ENCODE peak calls at places on chromosomes 1 and 21, in six cellular contexts. U is hepatocyte, Z is neural crest cell, V is HCT116, Y is neural progenitor cell, E is HFF-Myc. O is an unnamed sample.

GRCh38 chr1:206469933-206470691 is at the start of gene IKBKE:
- DNase-seq in U (peak), Z (no peak), V (peak), Y (peak), E (no peak), O (no peak)

GRCh38 chr1:22494144-22494543 is 42.5 kb downstream of the ZBTB40 start:
- DNase-seq in U (no peak), Z (no peak), V (no peak), Y (no peak), E (no peak), O (no peak)

GRCh38 chr1:114086601-114087368 is 66.9 kb downstream of the SYT6 start:
- DNase-seq in U (no peak), Z (no peak), V (no peak), Y (no peak), E (no peak), O (no peak)

GRCh38 chr1:196546272-196547245 is 61.7 kb downstream of the KCNT2 start:
- DNase-seq in U (no peak), Z (no peak), V (no peak), Y (no peak), E (no peak), O (no peak)

GRCh38 chr1:20324704-20325406 is 34.2 kb downstream of the VWA5B1 start:
- DNase-seq in U (no peak), Z (no peak), V (no peak), Y (no peak), E (no peak), O (no peak)

GRCh38 chr1:39657402-39657801 is 14.5 kb downstream of the NT5C1A start:
- DNase-seq in U (no peak), Z (no peak), V (no peak), Y (no peak), E (no peak), O (no peak)

GRCh38 chr1:82486969-82487368 is 686.2 kb downstream of the ADGRL2 start:
- DNase-seq in U (no peak), Z (no peak), V (no peak), Y (no peak), E (no peak), O (no peak)

GRCh38 chr1:54377040-54377691 is 29.0 kb downstream of the SSBP3 start:
- DNase-seq in U (no peak), Z (no peak), V (no peak), Y (no peak), E (peak), O (no peak)

GRCh38 chr1:117842408-117843170 is 86.8 kb downstream of the GDAP2 start:
- DNase-seq in U (no peak), Z (no peak), V (peak), Y (no peak), E (no peak), O (no peak)

GRCh38 chr1:89896105-89896942 is 75.5 kb downstream of the LRRC8D start:
- DNase-seq in U (no peak), Z (no peak), V (no peak), Y (no peak), E (no peak), O (no peak)

GRCh38 chr1:22826630-22827580 is 116.3 kb downstream of the EPHB2 start:
- DNase-seq in U (peak), Z (no peak), V (no peak), Y (no peak), E (no peak), O (peak)

GRCh38 chr1:204465469-204466415 is 28.9 kb downstream of the PIK3C2B start:
- DNase-seq in U (no peak), Z (no peak), V (no peak), Y (no peak), E (no peak), O (no peak)

GRCh38 chr1:79373481-79374132 is 367.1 kb upstream of the ADGRL4 start:
- DNase-seq in U (no peak), Z (no peak), V (no peak), Y (no peak), E (no peak), O (no peak)

GRCh38 chr1:34156739-34157138 is 8.3 kb downstream of the CSMD2 start:
- DNase-seq in U (no peak), Z (no peak), V (no peak), Y (no peak), E (no peak), O (no peak)

GRCh38 chr1:173560300-173560699 is 42.6 kb downstream of the SLC9C2 start:
- DNase-seq in U (no peak), Z (no peak), V (no peak), Y (no peak), E (no peak), O (no peak)

GRCh38 chr1:173568483-173568882 is 34.4 kb downstream of the SLC9C2 start:
- DNase-seq in U (no peak), Z (no peak), V (no peak), Y (no peak), E (no peak), O (no peak)

GRCh38 chr1:173561263-173561662 is 41.6 kb downstream of the SLC9C2 start:
- DNase-seq in U (no peak), Z (no peak), V (no peak), Y (no peak), E (no peak), O (no peak)

DNA sequence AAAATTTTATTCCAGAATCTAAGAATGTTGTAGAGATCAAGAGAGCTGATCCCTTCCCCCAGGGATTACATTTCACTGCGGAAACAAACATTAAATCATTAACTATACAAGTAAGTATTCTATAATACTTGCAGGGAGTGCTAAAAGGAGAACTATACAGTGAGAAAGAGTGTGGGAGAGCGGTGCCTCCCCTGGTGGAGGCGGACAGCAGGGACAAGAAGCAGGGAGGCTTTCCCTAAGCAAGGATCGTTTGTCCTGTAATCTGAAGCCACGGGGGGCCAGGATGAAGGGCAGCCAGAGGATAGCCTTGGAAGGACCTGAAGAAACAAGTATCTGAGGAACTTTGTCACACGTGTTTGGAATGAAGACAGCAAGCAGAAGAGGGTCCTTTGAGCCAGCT is 40.1 kb downstream of the SLC9C2 start:
- DNase-seq in U (no peak), Z (peak), V (no peak), Y (peak), E (no peak), O (no peak)
- TF ChIP-seq CTCF in U (no peak), Z (peak), V (no peak), Y (peak), E (no peak), O (peak)

GRCh38 chr1:151909167-151910149 is at the start of gene THEM4:
- DNase-seq in U (peak), Z (peak), V (peak), Y (peak), E (peak), O (peak)
- TF ChIP-seq CTCF in U (peak), Z (peak), V (no peak), Y (peak), E (no peak), O (peak)

GRCh38 chr1:153292185-153292584 is 20.6 kb downstream of the PGLYRP3 start:
- DNase-seq in U (no peak), Z (no peak), V (no peak), Y (no peak), E (no peak), O (no peak)

GRCh38 chr1:153293480-153293775 is 19.3 kb downstream of the PGLYRP3 start:
- DNase-seq in U (no peak), Z (no peak), V (no peak), Y (no peak), E (no peak), O (no peak)

GRCh38 chr1:153292740-153293479 is 19.8 kb downstream of the PGLYRP3 start:
- DNase-seq in U (no peak), Z (no peak), V (no peak), Y (no peak), E (no peak), O (no peak)

GRCh38 chr1:153291514-153291913 is 21.2 kb downstream of the PGLYRP3 start:
- DNase-seq in U (no peak), Z (no peak), V (no peak), Y (no peak), E (no peak), O (no peak)

DNA sequence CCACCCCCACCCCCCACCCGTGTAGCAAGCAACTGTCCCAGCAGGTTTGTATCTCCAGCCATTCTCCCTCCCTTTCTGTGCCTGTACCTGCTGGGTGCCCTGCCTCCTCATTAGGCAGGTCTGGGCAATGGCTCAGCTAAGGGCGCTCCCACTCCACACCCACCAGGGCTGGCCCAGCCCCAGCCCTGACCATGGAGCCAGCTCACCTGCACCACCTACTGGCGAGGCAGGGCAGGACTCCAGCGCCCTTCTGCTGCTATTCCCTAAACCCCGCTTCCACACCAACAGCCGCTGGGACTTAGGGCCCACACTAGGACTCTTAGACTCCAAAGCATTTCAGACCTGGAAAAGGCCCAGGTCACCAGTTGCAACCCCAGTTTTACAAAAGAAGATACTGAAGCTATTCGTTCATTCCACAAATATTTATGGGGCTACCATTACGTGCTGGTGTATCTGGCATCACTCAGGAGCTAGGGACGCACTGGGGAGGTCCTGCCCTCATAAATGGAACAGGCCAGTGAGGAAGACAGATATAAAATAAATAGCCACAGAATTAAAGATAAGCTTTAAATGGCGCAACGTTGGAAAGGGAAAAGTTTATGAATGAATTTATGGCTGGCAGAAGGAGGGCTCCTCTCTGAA is 24.0 kb downstream of the PGLYRP3 start:
- DNase-seq in U (no peak), Z (peak), V (peak), Y (no peak), E (no peak), O (no peak)
- TF ChIP-seq CTCF in U (no peak), Z (peak), V (peak), Y (peak), E (peak), O (peak)

GRCh38 chr1:228542981-228543380 is 55.8 kb downstream of the RNF187 start:
- DNase-seq in U (no peak), Z (no peak), V (no peak), Y (no peak), E (no peak), O (no peak)
- TF ChIP-seq CTCF in U (no peak), Z (no peak), V (no peak), Y (no peak), E (no peak), O (no peak)

GRCh38 chr1:182525342-182525741 is 63.7 kb downstream of the RNASEL start:
- DNase-seq in U (no peak), Z (no peak), V (no peak), Y (no peak), E (no peak), O (no peak)

DNA sequence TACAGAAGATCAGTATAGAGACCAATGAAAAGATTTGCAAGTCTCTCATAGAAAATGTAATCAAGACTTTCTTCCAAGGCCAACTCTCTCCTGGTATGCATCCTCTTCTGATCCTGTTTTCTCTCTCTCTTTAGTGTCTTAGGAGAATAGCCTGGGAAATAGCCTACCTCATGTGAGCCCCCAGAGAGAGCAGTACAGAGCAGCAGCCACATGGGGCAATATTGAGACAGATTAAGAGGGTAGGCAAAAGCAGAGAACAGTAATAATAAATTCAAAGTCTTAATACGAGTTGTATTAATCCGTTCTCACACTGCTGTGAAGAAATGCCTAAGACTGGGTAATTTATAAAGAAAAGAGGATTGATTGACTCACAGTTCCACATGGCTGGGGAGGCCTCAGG is 61.4 kb downstream of the RNASEL start:
- DNase-seq in U (no peak), Z (no peak), V (no peak), Y (peak), E (no peak), O (no peak)
- TF ChIP-seq CTCF in U (no peak), Z (no peak), V (no peak), Y (peak), E (no peak), O (no peak)

DNA sequence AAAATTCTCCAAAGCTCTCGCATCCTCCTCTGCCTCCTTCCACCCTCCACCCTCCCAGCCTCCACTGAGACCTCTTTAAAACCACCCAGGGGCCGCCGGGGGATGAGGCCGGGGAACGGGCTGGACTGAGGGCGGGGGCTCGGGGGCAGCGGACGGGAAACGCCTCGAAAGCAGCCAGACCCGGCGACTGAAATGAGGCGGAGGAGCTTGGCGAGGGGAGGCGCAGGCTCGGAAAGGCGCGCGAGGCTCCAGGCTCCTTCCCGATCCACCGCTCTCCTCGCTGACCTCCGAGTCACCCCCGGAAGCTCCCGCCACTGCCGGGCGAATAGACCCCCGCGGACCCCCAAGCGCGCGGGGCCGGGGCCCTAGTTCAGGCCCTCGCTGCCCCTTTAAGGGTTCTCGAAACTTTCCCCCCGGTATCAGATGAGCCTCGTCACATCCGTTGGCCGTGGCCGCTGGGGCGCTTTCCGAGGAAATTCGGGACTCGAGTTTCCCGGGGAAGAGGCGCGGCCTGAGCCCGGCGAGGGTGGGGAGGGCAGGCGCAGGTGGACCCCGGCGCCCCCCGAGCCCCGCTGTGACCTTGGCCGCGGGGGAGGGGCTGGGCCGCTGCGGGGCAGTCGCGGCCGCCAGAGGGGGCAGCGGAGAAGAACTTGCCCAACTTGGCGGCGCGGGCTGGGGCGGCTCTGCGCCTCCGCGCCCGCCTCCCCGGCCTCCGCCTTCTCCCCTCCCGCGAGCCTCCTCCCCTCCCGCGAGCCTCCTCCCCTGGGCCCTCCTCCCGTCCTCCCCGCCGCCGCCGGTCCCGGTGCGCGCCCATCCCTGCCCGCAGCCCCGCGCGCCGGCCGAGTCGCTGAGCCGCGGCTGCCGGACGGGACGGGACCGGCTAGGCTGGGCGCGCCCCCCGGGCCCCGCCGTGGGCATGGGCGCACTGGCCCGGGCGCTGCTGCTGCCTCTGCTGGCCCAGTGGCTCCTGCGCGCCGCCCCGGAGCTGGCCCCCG is at the start of gene BACE2:
- DNase-seq in U (peak), Z (peak), V (no peak), Y (peak), E (no peak), O (peak)
- TF ChIP-seq CTCF in U (peak), Z (peak), V (no peak), Y (peak), E (peak), O (peak)

GRCh38 chr1:13801711-13802486 is 101.9 kb downstream of the PRDM2 start:
- DNase-seq in U (no peak), Z (no peak), V (no peak), Y (no peak), E (no peak), O (no peak)
- TF ChIP-seq CTCF in U (no peak), Z (no peak), V (no peak), Y (no peak), E (no peak), O (no peak)

GRCh38 chr1:203031467-203031866 is 5.2 kb downstream of the PPFIA4 start:
- DNase-seq in U (no peak), Z (no peak), V (no peak), Y (no peak), E (no peak), O (no peak)
- TF ChIP-seq CTCF in U (peak), Z (peak), V (peak), Y (peak), E (peak), O (no peak)

GRCh38 chr1:44484155-44484688 is 79.2 kb downstream of the RNF220 start:
- DNase-seq in U (no peak), Z (no peak), V (no peak), Y (peak), E (no peak), O (no peak)
- TF ChIP-seq CTCF in U (no peak), Z (no peak), V (no peak), Y (peak), E (no peak), O (no peak)

O was measured in progenitor cell of endocrine pancreas.